ENCODE peak calls at places on chromosomes 16 and 17, in five cellular contexts. M is sigmoid colon, H is transverse colon, G is GM12878, B is H1. E is an unnamed sample. For H3K4me1, the result is how much of the 10 kb centered on the place peaks cover.

GRCh38 chr16:55820615-55821014 is 12.3 kb downstream of the CES1 start:
- DNase-seq in G (no peak), H (no peak), M (no peak), B (no peak), E (no peak)

GRCh38 chr17:73232587-73233373 is 28.9 kb downstream of the CPSF4L start:
- DNase-seq in M (peak), G (no peak), H (peak), B (no peak), E (no peak)

GRCh38 chr17:31492880-31493655 is 101.6 kb downstream of the RAB11FIP4 start:
- DNase-seq in B (no peak), G (peak), M (no peak), H (peak), E (no peak)

GRCh38 chr17:1438593-1439083 is 17.4 kb downstream of the CRK start:
- DNase-seq in B (no peak), M (no peak), H (no peak), G (no peak), E (no peak)

GRCh38 chr17:8223356-8224063 is 13.1 kb upstream of the AURKB start:
- DNase-seq in M (peak), G (no peak), H (peak), B (no peak), E (peak)

GRCh38 chr17:59513934-59514841 is 51.2 kb upstream of the DHX40 start:
- DNase-seq in H (peak), M (peak), B (no peak), G (no peak), E (peak)

GRCh38 chr17:6495450-6496115 is 51.3 kb downstream of the PIMREG start:
- DNase-seq in H (no peak), M (peak), B (no peak), G (no peak), E (no peak)

GRCh38 chr17:28550858-28551257 is 1.6 kb downstream of the UNC119 start:
- DNase-seq in B (no peak), M (no peak), G (no peak), H (no peak), E (no peak)

GRCh38 chr17:28878981-28879380 is 18.6 kb downstream of the FLOT2 start:
- DNase-seq in G (no peak), H (no peak), M (no peak), B (peak), E (no peak)

GRCh38 chr17:39095309-39095686 is 56.1 kb downstream of the PLXDC1 start:
- DNase-seq in M (no peak), B (no peak), G (no peak), H (no peak), E (no peak)

GRCh38 chr17:39097159-39097519 is 54.3 kb downstream of the PLXDC1 start:
- DNase-seq in H (no peak), M (no peak), B (no peak), G (no peak), E (no peak)

GRCh38 chr17:39096435-39097158 is 54.8 kb downstream of the PLXDC1 start:
- DNase-seq in M (no peak), G (no peak), H (peak), B (no peak), E (no peak)

GRCh38 chr17:39092672-39093250 is 58.7 kb downstream of the PLXDC1 start:
- DNase-seq in B (no peak), H (no peak), G (no peak), M (no peak), E (no peak)

GRCh38 chr17:39094607-39095308 is 56.7 kb downstream of the PLXDC1 start:
- DNase-seq in M (no peak), G (no peak), B (no peak), H (peak), E (no peak)
- H3K4me1 ChIP-seq in M (under half), G (under half), B (under half), H (under half), E (under half)

DNA sequence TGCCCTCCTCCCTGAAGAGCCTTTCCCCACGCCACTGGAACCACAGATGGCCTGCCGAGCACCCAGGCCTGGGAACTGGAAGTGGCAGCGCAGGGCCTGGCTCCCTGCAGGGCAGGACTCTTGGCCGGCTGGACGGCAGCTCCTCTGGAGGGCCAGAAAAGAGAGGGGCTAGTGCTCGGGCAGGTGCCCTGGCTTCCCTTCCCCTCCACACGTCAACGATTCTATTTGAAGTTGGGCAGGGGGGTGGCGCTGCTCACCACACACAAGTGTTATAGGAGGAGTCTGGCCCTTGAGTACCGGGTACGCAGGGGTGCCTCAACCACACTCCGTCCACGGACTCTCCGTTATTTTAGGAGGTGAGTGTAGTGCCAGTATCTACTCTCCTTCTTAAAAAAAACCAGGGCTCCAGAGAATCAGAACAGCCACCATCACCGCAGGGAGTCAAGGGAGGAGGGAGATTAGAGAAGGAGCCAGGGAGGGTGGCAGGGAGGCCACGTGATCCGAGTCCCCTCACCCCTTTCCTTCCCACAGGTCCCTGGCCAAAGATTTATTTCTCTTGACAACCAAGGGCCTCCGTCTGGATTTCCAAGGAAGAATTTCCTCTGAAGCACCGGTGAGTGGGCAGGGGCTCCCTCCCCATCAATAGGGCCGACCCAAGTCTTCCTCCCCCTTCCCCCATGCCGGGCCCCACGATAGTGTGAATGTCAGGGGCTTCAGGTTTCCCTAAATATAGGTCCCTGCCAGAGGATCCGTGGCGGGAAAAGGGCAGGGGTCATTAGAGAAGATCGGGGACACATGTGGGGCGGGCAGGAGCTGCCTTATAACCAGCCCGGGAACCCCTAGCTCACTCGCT is 1.4 kb upstream of the ALDOA start:
- DNase-seq in G (peak), B (no peak), H (peak), M (peak), E (peak)
- TF ChIP-seq POLR2AphosphoS5 in G (peak), B (no peak), H (no peak), M (peak), E (no peak)

GRCh38 chr17:40018211-40019121 is 3.2 kb downstream of the CSF3 start:
- DNase-seq in B (peak), G (no peak), H (no peak), M (peak), E (no peak)
- H3K4me1 ChIP-seq in B (under half), G (under half), H (under half), M (half or more), E (under half)

DNA sequence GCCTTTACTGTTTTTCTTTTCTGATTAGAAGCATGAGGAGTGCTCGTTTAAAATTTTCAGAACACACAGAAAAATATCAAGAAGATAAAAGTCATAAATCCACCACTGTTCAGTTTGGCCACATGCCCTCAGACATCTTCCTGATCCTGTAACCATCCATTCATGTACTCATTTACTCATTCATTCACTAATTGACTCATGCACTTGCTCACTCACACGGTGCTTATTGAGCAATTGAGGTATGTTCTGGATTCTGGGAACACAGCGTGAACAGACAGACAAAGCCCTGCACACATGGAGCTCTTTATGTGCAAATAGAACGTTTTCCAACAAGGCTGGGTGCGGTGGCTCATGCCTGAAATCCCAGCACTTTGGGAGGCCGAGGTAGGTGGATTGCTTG is 10.1 kb upstream of the NATD1 start:
- DNase-seq in B (no peak), H (no peak), G (no peak), M (no peak), E (no peak)
- TF ChIP-seq POLR2AphosphoS5 in B (no peak), H (no peak), G (no peak), M (no peak), E (no peak)